ENCODE peak calls at places on chromosome 19, in five cellular contexts. K, S, C, H and I are unnamed samples.

GRCh38 chr19:53621885-53622710 is 9.7 kb upstream of the DPRX start:
- DNase-seq in C (no peak), S (peak), H (no peak), K (peak), I (no peak)

GRCh38 chr19:48271531-48272151 is 1.8 kb downstream of the ZNF114 start:
- DNase-seq in H (peak), S (peak), K (peak), C (peak), I (peak)

GRCh38 chr19:49491804-49492572 is 4.2 kb upstream of the RPS11 start:
- DNase-seq in H (no peak), K (no peak), C (no peak), S (no peak), I (no peak)

GRCh38 chr19:29872224-29872731 is 60.5 kb downstream of the CCNE1 start:
- DNase-seq in C (no peak), K (no peak), S (peak), H (no peak), I (no peak)

GRCh38 chr19:8306235-8307054 is 1.7 kb downstream of the CD320 start:
- DNase-seq in K (no peak), S (no peak), C (peak), H (peak), I (peak)

GRCh38 chr19:15238639-15239155 is 6.4 kb upstream of the EPHX3 start:
- DNase-seq in K (no peak), C (no peak), H (no peak), S (no peak), I (no peak)

GRCh38 chr19:28466107-28467045 is 746.6 kb downstream of the UQCRFS1 start:
- DNase-seq in S (peak), K (no peak), H (peak), C (peak), I (peak)

GRCh38 chr19:45380107-45380506 is 9.7 kb upstream of the ERCC2 start:
- DNase-seq in K (no peak), C (no peak), S (no peak), H (no peak), I (no peak)

GRCh38 chr19:30523791-30524190 is 151.6 kb downstream of the ZNF536 start:
- DNase-seq in K (no peak), H (no peak), C (no peak), S (no peak), I (no peak)

GRCh38 chr19:42376177-42376555 is 13.9 kb downstream of the CNFN start:
- DNase-seq in C (no peak), H (no peak), S (no peak), K (no peak), I (no peak)

GRCh38 chr19:5557691-5558090 is 10.1 kb downstream of the TINCR start:
- DNase-seq in H (no peak), S (no peak), C (no peak), K (peak), I (no peak)

GRCh38 chr19:14450168-14450874 is 17.2 kb downstream of the PKN1 start:
- DNase-seq in C (peak), S (peak), K (peak), H (no peak), I (peak)

GRCh38 chr19:11379857-11380350 is 4.2 kb downstream of the EPOR start:
- DNase-seq in H (no peak), C (no peak), K (no peak), S (no peak), I (no peak)

GRCh38 chr19:14830702-14831101 is 4.3 kb downstream of the OR7A5 start:
- DNase-seq in C (no peak), S (no peak), K (no peak), H (no peak), I (no peak)

GRCh38 chr19:16532440-16533273 is 9.6 kb downstream of the CHERP start:
- DNase-seq in K (no peak), S (no peak), C (no peak), H (no peak), I (no peak)

GRCh38 chr19:58554494-58555368 is at the start of gene CHMP2A:
- DNase-seq in K (peak), H (peak), C (peak), S (peak), I (peak)

GRCh38 chr19:29940971-29941585 is 961 bp upstream of the URI1 start:
- DNase-seq in C (no peak), S (no peak), H (no peak), K (no peak), I (no peak)

GRCh38 chr19:45103200-45103624 is 10.2 kb downstream of the PPP1R37 start:
- DNase-seq in K (no peak), H (peak), C (peak), S (peak), I (no peak)

GRCh38 chr19:50238043-50238442 is 34.6 kb downstream of the MYH14 start:
- DNase-seq in K (no peak), S (no peak), C (no peak), H (no peak), I (no peak)

GRCh38 chr19:45320997-45321775 is 1.5 kb downstream of the CKM start:
- DNase-seq in K (no peak), H (no peak), C (no peak), S (no peak), I (no peak)

GRCh38 chr19:20968092-20968491 is 45.0 kb downstream of the ZNF85 start:
- DNase-seq in H (no peak), K (no peak), S (no peak), C (no peak), I (no peak)

GRCh38 chr19:10289167-10289835 is 451 bp upstream of the ICAM5 start:
- DNase-seq in S (no peak), H (no peak), K (peak), C (peak), I (peak)

GRCh38 chr19:30228726-30229523 is 143.3 kb upstream of the ZNF536 start:
- DNase-seq in K (no peak), H (no peak), S (peak), C (no peak), I (no peak)

GRCh38 chr19:57830071-57830602 is at the start of gene ZNF587B:
- DNase-seq in C (peak), H (peak), S (peak), K (no peak), I (no peak)

GRCh38 chr19:7288977-7289376 is 5.2 kb downstream of the INSR start:
- DNase-seq in S (no peak), C (no peak), K (no peak), H (no peak), I (no peak)

GRCh38 chr19:8357007-8357521 is 6.9 kb upstream of the ANGPTL4 start:
- DNase-seq in C (no peak), H (no peak), K (no peak), S (peak), I (no peak)

GRCh38 chr19:50522881-50523280 is 9.2 kb upstream of the ASPDH start:
- DNase-seq in K (no peak), H (no peak), S (no peak), C (no peak), I (no peak)

GRCh38 chr19:41541990-41542584 is 33.9 kb upstream of the CEACAM21 start:
- DNase-seq in C (peak), H (peak), S (peak), K (no peak), I (no peak)

GRCh38 chr19:11405846-11406643 is 13.1 kb downstream of the RGL3 start:
- DNase-seq in K (no peak), C (no peak), S (no peak), H (no peak), I (no peak)

GRCh38 chr19:16175954-16176353 is 2.6 kb upstream of the CIB3 start:
- DNase-seq in K (no peak), H (no peak), C (no peak), S (no peak), I (no peak)

GRCh38 chr19:49094505-49095482 is 9.5 kb downstream of the SNRNP70 start:
- DNase-seq in K (no peak), C (peak), H (no peak), S (peak), I (no peak)

GRCh38 chr19:42553292-42554045 is 25.2 kb upstream of the CEACAM1 start:
- DNase-seq in C (peak), K (no peak), H (peak), S (peak), I (peak)

GRCh38 chr19:22257916-22258315 is 28.3 kb upstream of the ZNF729 start:
- DNase-seq in H (no peak), S (no peak), K (no peak), C (no peak), I (no peak)

GRCh38 chr19:6276447-6276846 is 3.3 kb downstream of the MLLT1 start:
- DNase-seq in C (peak), H (peak), S (peak), K (no peak), I (no peak)

DNA sequence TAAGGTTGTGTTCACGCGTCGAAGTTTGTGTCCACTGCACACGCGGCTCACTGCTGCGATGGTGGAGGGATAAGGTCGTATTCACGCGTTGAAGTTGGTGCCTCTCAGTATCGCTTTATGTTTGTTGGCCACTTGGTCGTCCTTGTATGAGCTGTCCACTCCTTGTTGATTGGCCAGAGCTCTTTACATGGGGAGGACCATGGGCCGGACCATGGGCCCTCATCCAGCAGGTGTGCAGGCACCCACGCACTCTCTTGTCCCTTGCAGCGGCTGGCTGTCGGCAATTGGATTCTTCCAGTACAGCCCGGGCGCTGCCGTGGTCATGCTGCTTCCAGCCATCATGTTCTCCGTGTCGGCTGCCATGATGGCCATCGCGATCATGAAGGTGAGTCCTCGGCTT is 17.6 kb downstream of the ADAT3 start:
- DNase-seq in C (no peak), K (no peak), S (no peak), H (no peak), I (no peak)
- TF ChIP-seq CTCF in C (no peak), K (no peak), S (no peak), H (no peak), I (no peak)

GRCh38 chr19:23558541-23558940 is 128.5 kb downstream of the ZNF675 start:
- DNase-seq in S (no peak), H (no peak), C (no peak), K (no peak), I (no peak)

GRCh38 chr19:23560051-23560450 is 127.0 kb downstream of the ZNF675 start:
- DNase-seq in H (no peak), S (no peak), K (no peak), C (no peak), I (no peak)

GRCh38 chr19:23561341-23561740 is 125.7 kb downstream of the ZNF675 start:
- DNase-seq in K (no peak), S (no peak), C (no peak), H (no peak), I (no peak)

GRCh38 chr19:23554548-23554947 is 132.5 kb downstream of the ZNF675 start:
- DNase-seq in S (no peak), K (peak), C (no peak), H (no peak), I (no peak)

DNA sequence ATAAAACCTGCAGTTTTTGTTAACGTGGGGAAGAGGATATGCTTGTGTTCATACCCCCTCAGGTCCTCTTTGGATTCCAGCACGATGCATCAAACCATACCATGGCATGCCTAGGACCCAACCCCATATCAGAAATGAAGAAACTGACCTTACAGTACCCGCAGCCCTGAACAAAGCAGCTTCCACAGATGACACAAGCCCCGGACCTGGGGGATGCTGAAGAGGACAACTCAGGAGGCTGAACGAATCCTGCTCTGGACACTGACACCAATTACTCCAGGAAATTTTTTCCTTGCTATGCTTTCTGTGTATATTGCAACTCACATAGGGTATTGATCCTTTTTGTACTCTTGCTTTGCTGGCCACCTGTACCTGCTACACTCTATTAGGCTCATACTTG is 129.6 kb downstream of the ZNF675 start:
- DNase-seq in K (no peak), C (no peak), H (no peak), S (no peak), I (no peak)
- TF ChIP-seq CTCF in K (no peak), C (no peak), H (no peak), S (no peak), I (no peak)

DNA sequence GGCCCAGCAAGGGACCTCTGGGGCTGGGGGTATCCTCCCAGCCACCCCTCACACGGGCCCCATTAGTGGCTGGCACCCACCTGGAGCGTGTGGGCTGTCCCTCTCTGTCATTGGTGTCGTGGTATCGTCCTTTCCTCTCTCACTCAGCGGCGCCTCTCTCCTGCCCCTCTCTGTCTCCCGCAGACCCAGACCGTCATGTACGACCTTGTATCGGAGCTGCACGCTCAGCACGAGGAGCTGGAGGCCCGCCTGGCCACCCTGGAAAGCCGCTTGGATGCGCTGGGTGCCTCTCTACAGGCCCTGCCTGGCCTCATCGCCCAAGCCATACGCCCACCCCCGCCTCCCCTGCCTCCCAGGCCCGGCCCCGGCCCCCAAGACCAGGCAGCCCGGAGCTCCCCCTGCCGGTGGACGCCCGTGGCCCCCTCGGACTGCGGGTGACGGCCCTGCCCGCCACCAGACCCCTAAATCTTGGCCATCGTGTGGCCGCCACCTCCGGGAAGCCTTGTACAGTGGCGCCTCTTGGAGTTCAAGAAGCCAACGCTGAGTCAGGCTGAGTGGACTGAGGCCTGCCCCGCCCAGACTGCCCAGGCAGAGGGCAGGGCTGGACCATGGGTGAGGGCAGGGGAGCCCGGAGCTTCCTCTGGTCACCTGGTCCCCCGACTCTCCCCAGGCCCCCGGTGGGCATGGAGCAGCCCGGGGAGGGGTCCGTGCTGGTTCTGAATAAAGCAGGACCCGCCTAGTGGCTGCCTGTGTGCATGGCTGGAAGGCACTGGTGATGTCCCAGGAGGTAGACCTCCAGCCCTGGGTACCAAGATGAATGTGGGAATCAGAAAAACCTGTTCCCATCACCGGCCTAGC is 9.8 kb upstream of the ARRDC2 start:
- DNase-seq in S (peak), C (no peak), H (no peak), K (no peak), I (no peak)
- TF ChIP-seq CTCF in S (peak), C (peak), H (no peak), K (peak), I (no peak)

DNA sequence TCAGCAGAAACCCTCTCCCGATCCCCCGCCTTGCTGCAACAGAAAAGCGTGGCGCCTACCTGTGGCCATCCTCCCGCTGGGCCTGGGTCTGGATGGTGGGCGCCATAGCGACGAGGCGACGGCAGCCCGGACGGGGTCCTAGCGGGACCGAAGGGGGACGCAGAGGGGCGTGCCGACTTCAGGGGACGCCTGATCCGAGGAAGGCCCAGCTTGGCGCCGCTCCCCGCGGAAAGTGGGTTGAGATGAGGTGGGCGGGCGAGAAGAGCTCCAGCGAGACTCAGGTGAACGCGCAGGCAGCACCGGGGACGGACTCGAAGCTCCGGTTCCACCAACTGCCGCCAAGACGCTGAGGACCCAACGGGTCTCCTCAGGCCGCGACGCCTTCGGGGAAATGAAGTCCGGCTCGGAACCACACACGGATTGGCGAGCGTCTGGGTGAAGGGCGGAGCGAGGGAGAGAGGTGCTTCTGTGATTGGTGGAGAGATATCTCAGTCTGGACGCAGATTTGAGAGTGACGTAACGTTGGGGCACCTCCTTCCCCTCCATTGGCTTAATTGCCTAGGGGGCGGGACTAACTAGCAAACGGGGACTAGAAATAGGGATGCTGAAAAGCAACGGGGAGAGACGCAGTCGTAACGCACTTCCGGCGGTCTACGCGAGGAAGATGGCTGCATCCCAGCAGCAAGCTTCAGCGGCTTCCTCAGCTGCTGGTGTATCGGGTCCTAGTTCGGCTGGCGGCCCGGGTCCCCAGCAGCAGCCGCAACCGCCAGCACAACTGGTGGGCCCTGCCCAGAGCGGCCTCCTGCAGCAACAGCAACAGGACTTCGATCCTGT is at the start of the genes MED29 and PAF1:
- DNase-seq in K (peak), S (peak), H (peak), C (peak), I (peak)
- TF ChIP-seq CTCF in K (no peak), S (no peak), H (no peak), C (no peak), I (no peak)

DNA sequence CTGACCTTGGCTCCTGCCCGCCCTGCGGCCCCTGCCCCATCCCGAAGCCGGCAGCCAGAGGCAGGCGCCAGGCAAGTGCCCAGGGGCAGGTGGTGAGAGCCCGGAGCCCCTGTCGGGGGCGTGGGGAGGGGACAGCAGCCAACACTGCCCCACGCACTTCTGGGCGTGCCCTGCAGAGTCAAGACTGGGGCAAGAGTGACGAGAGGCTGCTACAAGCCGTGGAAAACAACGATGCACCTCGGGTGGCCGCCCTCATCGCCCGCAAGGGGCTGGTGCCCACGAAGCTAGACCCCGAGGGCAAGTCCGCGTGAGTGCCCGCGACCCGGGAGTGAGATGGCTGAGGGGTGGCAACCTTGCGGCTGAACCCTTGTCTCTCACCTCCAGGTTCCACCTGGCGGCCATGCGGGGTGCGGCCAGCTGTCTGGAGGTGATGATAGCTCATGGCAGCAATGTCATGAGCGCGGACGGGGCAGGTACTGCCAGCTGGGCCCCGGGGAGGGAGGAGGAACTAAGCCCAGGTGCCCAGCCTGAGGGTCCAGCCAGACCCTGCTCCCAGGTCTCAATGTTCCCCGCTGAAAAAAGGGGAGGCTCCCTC is 17.3 kb downstream of the ANKRD24 start:
- DNase-seq in K (no peak), C (no peak), H (no peak), S (no peak), I (no peak)
- TF ChIP-seq CTCF in K (no peak), C (no peak), H (no peak), S (no peak), I (no peak)

DNA sequence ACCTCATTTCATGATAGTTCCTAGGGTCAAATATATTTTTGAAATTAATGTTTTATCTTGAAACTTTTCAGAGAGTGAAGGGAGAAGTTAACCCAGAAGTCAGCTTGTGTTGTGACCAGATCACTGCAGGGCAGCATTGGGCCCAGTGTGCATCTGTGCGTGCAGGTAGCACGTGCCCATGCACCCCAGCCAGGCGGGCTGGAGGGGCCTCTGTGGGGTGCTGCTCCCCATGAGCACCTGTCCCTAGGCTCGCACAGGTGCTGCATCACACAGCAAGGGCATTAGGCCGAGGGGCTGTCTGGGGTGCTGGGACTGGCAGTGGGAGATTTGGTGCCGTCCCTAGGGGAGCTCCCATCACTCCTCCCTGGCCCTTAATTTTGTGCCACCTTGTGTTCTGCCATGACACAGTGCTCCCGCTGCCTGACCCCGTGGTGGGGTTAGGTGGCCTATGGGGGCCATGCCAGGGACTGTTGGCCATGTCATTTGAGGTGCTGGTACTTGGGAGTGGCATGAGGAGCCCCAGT is 13.1 kb downstream of the UPF1 start:
- DNase-seq in K (no peak), S (no peak), C (no peak), H (no peak), I (no peak)
- TF ChIP-seq CTCF in K (no peak), S (no peak), C (no peak), H (no peak), I (no peak)

GRCh38 chr19:33767898-33768413 is 28.7 kb upstream of the KCTD15 start:
- DNase-seq in H (no peak), K (no peak), C (no peak), S (peak), I (peak)
- TF ChIP-seq CTCF in H (no peak), K (no peak), C (peak), S (peak), I (no peak)